ENCODE peak calls at places on chromosomes 4 and X, in eight cellular contexts. E is CD8-positive, alpha-beta T cell; Z is thoracic aorta; F is sigmoid colon; A is esophagus muscularis mucosa; P is BJ; K is HFF-Myc; G is K562. O is an unnamed sample.

GRCh38 chrX:29687687-29688086 is 527.7 kb upstream of the MAGEB2 start:
- DNase-seq in P (no peak), F (no peak), G (no peak), Z (no peak), K (no peak), A (no peak), E (no peak), O (peak; percentile 64)

GRCh38 chr4:42397256-42397634 is at the start of gene SHISA3:
- DNase-seq in E (no peak), F (no peak), G (no peak), K (no peak), P (no peak), A (no peak), Z (no peak), O (peak; percentile 17)

GRCh38 chrX:154304901-154305300 is 9.3 kb downstream of the TKTL1 start:
- DNase-seq in K (no peak), Z (no peak), A (no peak), E (no peak), F (no peak), P (no peak), G (no peak), O (no peak)

GRCh38 chr4:159283697-159284492 is 181.0 kb downstream of the RAPGEF2 start:
- DNase-seq in G (no peak), K (peak; percentile 63), E (no peak), F (no peak), P (peak; percentile 72), Z (no peak), A (no peak), O (peak; percentile 83)

GRCh38 chr4:8218371-8219050 is 19.4 kb downstream of the SH3TC1 start:
- DNase-seq in F (no peak), A (no peak), K (no peak), P (no peak), Z (no peak), E (no peak), G (no peak), O (no peak)

GRCh38 chrX:1592128-1592862 is 891 bp downstream of the AKAP17A start:
- DNase-seq in E (no peak), Z (no peak), P (no peak), G (peak; percentile 44), K (no peak), F (no peak), A (no peak), O (no peak)

GRCh38 chr4:8656185-8656517 is 63.6 kb downstream of the CPZ start:
- DNase-seq in K (no peak), P (no peak), G (no peak), A (no peak), E (no peak), Z (no peak), F (peak; percentile 46), O (no peak)

GRCh38 chr4:89111833-89112563 is 665 bp downstream of the TIGD2 start:
- DNase-seq in F (no peak), A (no peak), P (peak; percentile 68), E (no peak), G (no peak), K (peak; percentile 41), Z (no peak), O (peak; percentile 68)

GRCh38 chr4:19987746-19988145 is 264.0 kb upstream of the SLIT2 start:
- DNase-seq in G (no peak), K (peak; percentile 52), Z (no peak), P (peak; percentile 28), A (no peak), E (no peak), F (no peak), O (peak; percentile 83)

GRCh38 chr4:87304659-87305277 is 17.9 kb downstream of the HSD17B13 start:
- DNase-seq in E (no peak), K (no peak), F (no peak), A (no peak), P (no peak), Z (no peak), G (no peak), O (peak; percentile 32)

GRCh38 chrX:6227445-6227820 is 1.2 kb downstream of the NLGN4X start:
- DNase-seq in Z (no peak), F (no peak), E (no peak), P (no peak), G (no peak), A (no peak), K (no peak), O (no peak)

GRCh38 chr4:25310825-25311210 is 1.8 kb upstream of the ZCCHC4 start:
- DNase-seq in K (no peak), A (no peak), G (no peak), E (no peak), P (no peak), F (no peak), Z (no peak), O (no peak)

GRCh38 chrX:104084534-104085277 is 8.7 kb upstream of the TMSB15C start:
- DNase-seq in E (no peak), A (no peak), K (no peak), F (no peak), Z (no peak), G (no peak), P (no peak), O (no peak)

GRCh38 chr4:122341906-122342305 is 36.9 kb upstream of the ADAD1 start:
- DNase-seq in P (peak; percentile 50), A (no peak), G (no peak), Z (no peak), E (no peak), K (no peak), F (no peak), O (peak; percentile 63)

GRCh38 chrX:155615938-155616337 is 3.2 kb upstream of the TMLHE start:
- DNase-seq in F (no peak), E (no peak), Z (no peak), K (no peak), A (no peak), G (no peak), P (no peak), O (no peak)

GRCh38 chrX:155613927-155614559 is 1.3 kb upstream of the TMLHE start:
- DNase-seq in Z (no peak), F (no peak), K (no peak), E (no peak), G (no peak), P (no peak), A (no peak), O (no peak)

GRCh38 chrX:155612312-155613224 is at the start of gene TMLHE:
- DNase-seq in G (peak; percentile 75), A (no peak), F (peak; percentile 76), K (no peak), Z (peak; percentile 2), P (peak; percentile 13), E (peak; percentile 64), O (peak; percentile 57)

GRCh38 chrX:155611302-155611701 is 1.4 kb downstream of the TMLHE start:
- DNase-seq in F (no peak), P (no peak), G (no peak), A (no peak), Z (no peak), K (no peak), E (no peak), O (no peak)
- H3K4me3 ChIP-seq in F (peak overlapping the region; percentile 65), P (peak overlapping the region; percentile 67), G (peak overlapping the region; percentile 85), A (peak overlapping the region; percentile 72), Z (peak overlapping the region; percentile 71), K (peak overlapping the region; percentile 66), E (no peak overlapping the region), O (no peak overlapping the region)

DNA sequence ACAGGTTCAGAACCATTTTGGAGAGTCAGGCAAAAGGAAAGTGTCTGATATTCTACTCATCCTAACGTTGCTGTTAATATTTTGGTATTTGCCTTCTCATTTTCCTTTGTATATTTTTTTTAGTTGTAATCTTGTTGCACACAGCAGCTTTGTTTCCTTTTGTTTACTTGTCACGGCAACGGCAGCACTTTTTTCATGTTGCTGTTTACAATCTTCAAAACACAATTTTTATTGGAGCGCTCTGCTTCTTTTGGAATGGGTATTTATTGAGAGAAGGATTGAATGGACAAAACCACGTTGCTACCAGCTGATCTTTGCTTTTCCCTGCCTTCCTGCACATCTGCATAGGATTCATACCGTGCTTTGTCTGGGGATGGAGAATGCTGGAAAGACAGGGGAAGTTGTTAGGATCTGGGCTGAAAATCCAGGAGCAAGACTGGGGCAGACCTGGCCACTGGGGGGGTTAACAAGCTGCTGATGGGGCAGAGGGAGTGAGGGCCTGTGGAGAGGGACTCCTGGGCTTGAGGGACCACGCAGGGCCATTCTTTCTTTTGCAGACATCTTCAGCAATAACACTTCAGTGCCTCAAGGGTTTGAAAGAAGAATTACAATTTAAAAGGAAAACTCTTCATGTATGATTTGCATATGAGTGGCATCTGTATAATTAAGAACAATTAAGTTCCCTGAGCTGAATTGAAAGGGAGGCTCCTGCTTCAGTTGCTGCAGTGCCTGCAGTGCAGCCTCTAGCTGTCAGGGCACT is 69.8 kb downstream of the TMEM131L start:
- DNase-seq in A (peak; percentile 78), F (no peak), Z (no peak), E (no peak), K (peak; percentile 29), G (no peak), P (peak; percentile 27), O (no peak)
- TF ChIP-seq CTCF in A (no peak), F (no peak), Z (no peak), E (no peak), K (no peak), G (no peak), P (peak; percentile 9), O (peak; percentile 2)

GRCh38 chrX:149940015-149940716 is 1.9 kb upstream of the EOLA2 start:
- DNase-seq in F (peak; percentile 99), Z (peak; percentile 92), A (peak; percentile 98), E (peak; percentile 87), K (peak; percentile 95), P (peak; percentile 90), G (peak; percentile 85), O (peak; percentile 98)
- H3K4me3 ChIP-seq in F (peak overlapping the region; percentile 78), Z (peak overlapping the region; percentile 71), A (peak overlapping the region; percentile 72), E (peak overlapping the region; percentile 77), K (peak overlapping the region; percentile 45), P (peak overlapping the region; percentile 59), G (peak overlapping the region; percentile 62), O (peak overlapping the region; percentile 56)

GRCh38 chr4:102612195-102612594 is 111.0 kb downstream of the NFKB1 start:
- DNase-seq in G (no peak), A (no peak), Z (no peak), E (no peak), P (no peak), F (no peak), K (no peak), O (no peak)

GRCh38 chr4:102608190-102608589 is 107.0 kb downstream of the NFKB1 start:
- DNase-seq in P (no peak), K (no peak), Z (no peak), A (no peak), E (no peak), G (no peak), F (no peak), O (no peak)

GRCh38 chr4:102610476-102610875 is 109.3 kb downstream of the NFKB1 start:
- DNase-seq in K (no peak), Z (no peak), P (no peak), E (no peak), F (no peak), A (no peak), G (no peak), O (no peak)

GRCh38 chr4:102612824-102613366 is 111.7 kb downstream of the NFKB1 start:
- DNase-seq in Z (no peak), K (no peak), E (peak; percentile 52), G (no peak), F (no peak), A (no peak), P (no peak), O (no peak)

GRCh38 chr4:102610007-102610406 is 108.8 kb downstream of the NFKB1 start:
- DNase-seq in Z (no peak), G (no peak), A (no peak), F (no peak), E (no peak), K (no peak), P (no peak), O (no peak)
- TF ChIP-seq CTCF in Z (no peak), G (peak; percentile 38), A (no peak), F (no peak), E (no peak), K (peak; percentile 40), P (peak; percentile 34), O (peak; percentile 46)

GRCh38 chr4:101981756-101982155 is 191.2 kb downstream of the BANK1 start:
- DNase-seq in E (no peak), G (no peak), P (no peak), K (no peak), A (no peak), Z (no peak), F (no peak), O (no peak)
- H3K4me3 ChIP-seq in E (no peak overlapping the region), G (no peak overlapping the region), P (no peak overlapping the region), K (no peak overlapping the region), A (no peak overlapping the region), Z (no peak overlapping the region), F (no peak overlapping the region), O (no peak overlapping the region)

O was measured in astrocyte of the spinal cord.